ENCODE peak calls at places on chromosomes 5 and 9, in nine cellular contexts. D is GOT3; P is stimulated activated effector memory CD8-positive, alpha-beta T cell treated with anti-CD3 and anti-CD28 coated beads, Interleukin-12 subunit alpha, Interleukin-12 subunit beta, amount 100 ng/mL, for 72 hours; J is stimulated activated naive B cell treated with anti-CD40 and anti-IgM and Interleukin-4, amounts not matched to agents 10 μg/mL and 1 μg/mL and 100 μg/mL, for 72 hours; M is GM04504; H is activated naive CD4-positive, alpha-beta T cell; V is testis; Q is NCI-H1092; U is activated CD8-positive, alpha-beta memory T cell treated with anti-CD3 and anti-CD28 coated beads, Interleukin-2, amount 50 U/mL, for 48 hours. T is an unnamed sample.

GRCh38 chr9:115133649-115134048 is 15.7 kb upstream of the TNC start:
- DNase-seq in U (no peak), V (no peak), Q (no peak), P (no peak), H (no peak), M (peak), J (no peak), D (no peak), T (no peak)

GRCh38 chr5:10162468-10162867 is 87.2 kb downstream of the ATPSCKMT start:
- DNase-seq in P (no peak), U (no peak), Q (no peak), J (no peak), H (no peak), D (no peak), M (no peak), V (no peak), T (no peak)

GRCh38 chr9:89278997-89279739 is 31.8 kb upstream of the CKS2 start:
- DNase-seq in P (no peak), M (peak), D (no peak), H (no peak), J (no peak), Q (no peak), V (no peak), U (no peak), T (no peak)

GRCh38 chr5:13994606-13995336 is 50.3 kb upstream of the DNAH5 start:
- DNase-seq in H (no peak), J (no peak), U (no peak), Q (peak), M (peak), P (no peak), D (no peak), V (no peak), T (no peak)

GRCh38 chr9:127734247-127734746 is 797 bp downstream of the TOR2A start:
- DNase-seq in J (peak), V (no peak), H (no peak), Q (no peak), P (no peak), U (no peak), D (no peak), M (no peak), T (no peak)

GRCh38 chr9:114223564-114224246 is 68.4 kb downstream of the COL27A1 start:
- DNase-seq in P (no peak), H (no peak), D (no peak), M (no peak), V (no peak), J (no peak), U (no peak), Q (no peak), T (no peak)

GRCh38 chr5:138632900-138633489 is 57.8 kb upstream of the HSPA9 start:
- DNase-seq in P (no peak), M (peak), Q (no peak), H (no peak), U (no peak), J (peak), D (no peak), V (peak), T (no peak)

GRCh38 chr5:76114192-76114795 is 31.1 kb downstream of the SV2C start:
- DNase-seq in Q (no peak), D (no peak), M (no peak), J (no peak), U (no peak), P (no peak), H (no peak), V (no peak), T (no peak)

GRCh38 chr5:178392386-178392785 is 159.8 kb upstream of the PHYKPL start:
- DNase-seq in U (no peak), P (no peak), H (no peak), M (no peak), Q (no peak), J (no peak), D (no peak), V (no peak), T (no peak)

GRCh38 chr5:132464155-132464939 is 26.2 kb downstream of the IRF1 start:
- DNase-seq in J (peak), V (no peak), Q (no peak), P (peak), M (no peak), D (no peak), U (no peak), H (no peak), T (no peak)

GRCh38 chr5:141223112-141223783 is at the start of gene PCDHB14:
- DNase-seq in Q (peak), M (peak), H (no peak), P (no peak), U (no peak), V (no peak), D (no peak), J (no peak), T (no peak)

GRCh38 chr9:107833295-107833694 is 343.7 kb upstream of the KLF4 start:
- DNase-seq in P (no peak), M (no peak), H (no peak), Q (no peak), U (no peak), V (no peak), D (no peak), J (no peak), T (no peak)

GRCh38 chr5:157290156-157290980 is 24.4 kb downstream of the CYFIP2 start:
- DNase-seq in U (peak), V (no peak), J (no peak), P (no peak), Q (no peak), M (peak), D (no peak), H (no peak), T (peak)

GRCh38 chr9:110997847-110998246 is 40.4 kb downstream of the LPAR1 start:
- DNase-seq in U (no peak), P (no peak), V (no peak), M (peak), J (no peak), H (no peak), D (no peak), Q (no peak), T (no peak)

GRCh38 chr9:133374612-133375115 is 1.2 kb downstream of the SURF4 start:
- DNase-seq in P (no peak), U (peak), M (no peak), Q (no peak), V (no peak), H (no peak), J (no peak), D (no peak), T (no peak)

GRCh38 chr9:97907051-97907450 is 15.2 kb downstream of the TRMO start:
- DNase-seq in U (no peak), M (no peak), V (no peak), D (no peak), Q (no peak), H (no peak), P (no peak), J (no peak), T (no peak)

GRCh38 chr5:34064656-34065055 is 21.6 kb upstream of the C1QTNF3 start:
- DNase-seq in D (no peak), J (no peak), P (no peak), Q (no peak), H (no peak), M (no peak), U (no peak), V (no peak), T (no peak)

GRCh38 chr9:133730994-133731715 is 7.0 kb downstream of the SARDH start:
- DNase-seq in H (no peak), J (no peak), V (peak), D (no peak), M (no peak), Q (no peak), U (peak), P (no peak), T (peak)

GRCh38 chr5:10585120-10585915 is 21.4 kb downstream of the ANKRD33B start:
- DNase-seq in D (no peak), M (no peak), H (no peak), Q (no peak), P (no peak), U (peak), V (no peak), J (no peak), T (peak)

GRCh38 chr5:181199881-181200282 is 5.1 kb downstream of the TRIM7 start:
- DNase-seq in V (no peak), Q (no peak), U (no peak), P (no peak), H (no peak), M (no peak), D (no peak), J (no peak), T (no peak)

GRCh38 chr9:31323726-31324444 is 1060.6 kb upstream of the ACO1 start:
- DNase-seq in M (no peak), J (no peak), H (no peak), U (no peak), V (no peak), Q (no peak), D (no peak), P (no peak), T (no peak)

GRCh38 chr5:154081246-154081645 is 42.5 kb downstream of the MFAP3 start:
- DNase-seq in H (no peak), J (no peak), Q (no peak), P (no peak), D (no peak), M (no peak), U (no peak), V (no peak), T (no peak)

GRCh38 chr5:55172937-55173695 is at the start of gene CDC20B:
- DNase-seq in P (peak), V (peak), J (peak), D (peak), M (peak), Q (peak), H (peak), U (peak), T (peak)

GRCh38 chr9:121073038-121073437 is 1.7 kb upstream of the CNTRL start:
- DNase-seq in U (no peak), Q (no peak), H (no peak), P (no peak), V (peak), J (no peak), D (no peak), M (peak), T (no peak)

GRCh38 chr5:84433461-84433860 is 48.8 kb upstream of the EDIL3 start:
- DNase-seq in M (no peak), U (no peak), D (no peak), V (no peak), J (no peak), P (no peak), H (no peak), Q (no peak), T (no peak)

GRCh38 chr9:120366646-120367019 is 213.3 kb downstream of the CDK5RAP2 start:
- DNase-seq in M (peak), P (no peak), Q (no peak), D (no peak), U (no peak), V (peak), H (no peak), J (no peak), T (no peak)

GRCh38 chr5:1461396-1461795 is 16.2 kb upstream of the SLC6A3 start:
- DNase-seq in V (no peak), Q (no peak), D (no peak), P (no peak), J (no peak), H (no peak), U (no peak), M (no peak), T (no peak)

GRCh38 chr9:123763910-123764588 is 165.9 kb downstream of the DENND1A start:
- DNase-seq in D (no peak), P (no peak), U (no peak), Q (no peak), H (no peak), V (no peak), J (no peak), M (peak), T (no peak)

GRCh38 chr5:9282211-9282610 is 263.7 kb downstream of the SEMA5A start:
- DNase-seq in U (no peak), D (no peak), M (no peak), Q (no peak), P (no peak), V (no peak), H (no peak), J (no peak), T (no peak)

GRCh38 chr9:117145811-117146490 is 268.9 kb downstream of the ASTN2 start:
- DNase-seq in H (no peak), J (no peak), V (no peak), M (no peak), D (no peak), U (no peak), P (no peak), Q (no peak), T (no peak)

GRCh38 chr9:3662671-3663070 is 136.9 kb upstream of the RFX3 start:
- DNase-seq in V (no peak), P (no peak), M (no peak), Q (no peak), U (no peak), H (no peak), D (no peak), J (no peak), T (no peak)

GRCh38 chr5:2330731-2331130 is 420.7 kb downstream of the IRX2 start:
- DNase-seq in M (no peak), J (no peak), P (no peak), H (no peak), D (no peak), U (no peak), Q (no peak), V (no peak), T (no peak)

GRCh38 chr9:4762108-4762888 is 21.3 kb upstream of the AK3 start:
- DNase-seq in H (peak), V (peak), D (no peak), J (peak), M (no peak), U (peak), P (peak), Q (peak), T (no peak)

GRCh38 chr9:134687556-134687955 is 46.0 kb downstream of the COL5A1 start:
- DNase-seq in V (no peak), H (no peak), Q (no peak), P (no peak), J (no peak), M (no peak), U (no peak), D (no peak), T (no peak)

GRCh38 chr5:169013208-169013728 is 287.7 kb downstream of the SLIT3 start:
- DNase-seq in D (no peak), P (no peak), H (no peak), U (no peak), Q (no peak), V (no peak), J (no peak), M (no peak), T (no peak)

GRCh38 chr5:103333376-103333775 is 74.8 kb downstream of the MACIR start:
- DNase-seq in U (no peak), M (no peak), H (no peak), J (no peak), Q (no peak), D (no peak), P (no peak), V (no peak), T (no peak)

GRCh38 chr5:1429066-1429465 is 16.2 kb downstream of the SLC6A3 start:
- DNase-seq in V (no peak), D (no peak), P (no peak), J (no peak), Q (no peak), M (no peak), U (no peak), H (no peak), T (no peak)

GRCh38 chr9:129840024-129840423 is 4.8 kb downstream of the USP20 start:
- DNase-seq in U (no peak), P (no peak), H (no peak), M (no peak), Q (peak), V (no peak), D (no peak), J (no peak), T (no peak)

GRCh38 chr9:135370411-135371375 is 108.9 kb upstream of the PPP1R26 start:
- DNase-seq in Q (peak), U (no peak), D (no peak), P (no peak), M (no peak), V (no peak), J (no peak), H (no peak), T (no peak)